ENCODE peak calls at places on chromosomes 13 and 19, in five cellular contexts. C, J, Q, H and D are unnamed samples.

GRCh38 chr19:29013325-29013724 is 199.6 kb downstream of the UQCRFS1 start:
- DNase-seq in Q (no peak), C (no peak), H (no peak), J (no peak), D (no peak)

GRCh38 chr13:113105032-113105993 is at the start of gene F7:
- DNase-seq in H (no peak), J (no peak), Q (no peak), C (no peak), D (no peak)

GRCh38 chr19:6519289-6519688 is 11.5 kb upstream of the TNFSF9 start:
- DNase-seq in J (peak; percentile 63), C (peak; percentile 39), H (no peak), Q (no peak), D (peak; percentile 88)

GRCh38 chr13:21638319-21639282 is 32.3 kb upstream of the FGF9 start:
- DNase-seq in Q (no peak), J (no peak), H (no peak), C (peak; percentile 52), D (peak; percentile 40)

GRCh38 chr19:48338802-48339660 is 13.7 kb downstream of the EMP3 start:
- DNase-seq in C (no peak), J (no peak), H (no peak), Q (no peak), D (no peak)

GRCh38 chr19:16771618-16772017 is 52.0 kb downstream of the NWD1 start:
- DNase-seq in J (peak; percentile 79), Q (peak; percentile 90), C (peak; percentile 89), H (peak; percentile 59), D (peak; percentile 64)

GRCh38 chr13:59877933-59878332 is 285.8 kb downstream of the DIAPH3 start:
- DNase-seq in J (no peak), Q (no peak), H (no peak), C (no peak), D (no peak)

GRCh38 chr19:15265214-15265613 is 33.0 kb upstream of the EPHX3 start:
- DNase-seq in J (no peak), C (no peak), H (no peak), Q (no peak), D (no peak)

GRCh38 chr13:113918580-113918979 is 54.7 kb upstream of the GAS6 start:
- DNase-seq in C (no peak), J (no peak), Q (peak; percentile 3), H (no peak), D (no peak)

GRCh38 chr13:105721056-105721455 is 814.4 kb downstream of the EFNB2 start:
- DNase-seq in J (peak; percentile 7), H (no peak), C (peak; percentile 82), Q (no peak), D (peak; percentile 11)

GRCh38 chr19:7895565-7895964 is 7.3 kb downstream of the LRRC8E start:
- DNase-seq in Q (no peak), J (no peak), H (no peak), C (no peak), D (no peak)

GRCh38 chr19:18192673-18193387 is at the start of gene MPV17L2:
- DNase-seq in J (peak; percentile 100), Q (peak; percentile 99), H (peak; percentile 100), C (peak; percentile 100), D (peak; percentile 99)

GRCh38 chr19:10471909-10472308 is 31.2 kb downstream of the KEAP1 start:
- DNase-seq in Q (no peak), H (no peak), C (no peak), J (no peak), D (peak; percentile 42)

GRCh38 chr13:107231941-107232340 is 664.0 kb upstream of the ARGLU1 start:
- DNase-seq in J (no peak), H (no peak), Q (no peak), C (no peak), D (no peak)